ENCODE peak calls at places on chromosomes 5 and 9, in six cellular contexts. E is tibial nerve; Z is HFF-Myc; H is suprapubic skin; F is CD8-positive, alpha-beta memory T cell; J is cardiac fibroblast. A is an unnamed sample.

GRCh38 chr5:60196382-60197113 is 303.0 kb upstream of the PDE4D start:
- DNase-seq in E (peak; percentile 14), Z (peak; percentile 94), H (no peak), F (no peak), J (peak; percentile 85), A (no peak)

GRCh38 chr5:132055808-132056609 is 4.4 kb upstream of the IL3 start:
- DNase-seq in E (no peak), Z (no peak), H (peak; percentile 72), F (peak; percentile 40), J (no peak), A (peak; percentile 27)

GRCh38 chr9:100455470-100455869 is 17.5 kb upstream of the TMEFF1 start:
- DNase-seq in E (no peak), Z (no peak), H (no peak), F (no peak), J (peak; percentile 36), A (no peak)

GRCh38 chr5:138874771-138875628 is at the start of gene LRRTM2:
- DNase-seq in E (no peak), Z (peak; percentile 77), H (no peak), F (no peak), J (peak; percentile 54), A (no peak)

GRCh38 chr5:180811623-180812119 is 9.1 kb upstream of the MGAT1 start:
- DNase-seq in E (no peak), Z (no peak), H (peak; percentile 61), F (no peak), J (no peak), A (no peak)

GRCh38 chr9:128675382-128675781 is 13.6 kb upstream of the SET start:
- DNase-seq in E (no peak), Z (no peak), H (no peak), F (no peak), J (no peak), A (no peak)

GRCh38 chr9:83257937-83258336 is 195.0 kb upstream of the RASEF start:
- DNase-seq in E (no peak), Z (no peak), H (no peak), F (no peak), J (no peak), A (no peak)

GRCh38 chr5:36403601-36404311 is 102.1 kb upstream of the RANBP3L start:
- DNase-seq in E (peak; percentile 79), Z (peak; percentile 60), H (peak; percentile 78), F (no peak), J (peak; percentile 81), A (peak; percentile 35)

GRCh38 chr9:128494108-128494742 is 10.3 kb upstream of the GLE1 start:
- DNase-seq in E (peak; percentile 62), Z (no peak), H (no peak), F (no peak), J (peak; percentile 64), A (peak; percentile 40)

GRCh38 chr9:14780251-14780650 is 57.7 kb upstream of the CER1 start:
- DNase-seq in E (no peak), Z (no peak), H (no peak), F (no peak), J (no peak), A (no peak)

GRCh38 chr9:21381752-21382339 is 3.4 kb downstream of the IFNA2 start:
- DNase-seq in E (no peak), Z (no peak), H (no peak), F (no peak), J (no peak), A (no peak)

GRCh38 chr9:93254806-93255519 is 71.0 kb downstream of the WNK2 start:
- DNase-seq in E (no peak), Z (no peak), H (peak; percentile 41), F (no peak), J (no peak), A (no peak)

GRCh38 chr5:44862808-44863207 is 54.1 kb downstream of the MRPS30 start:
- DNase-seq in E (no peak), Z (no peak), H (no peak), F (no peak), J (peak; percentile 5), A (no peak)

GRCh38 chr9:73079326-73079725 is 72.3 kb upstream of the ANXA1 start:
- DNase-seq in E (no peak), Z (no peak), H (no peak), F (no peak), J (no peak), A (no peak)

GRCh38 chr5:110019119-110019518 is 329.4 kb downstream of the MAN2A1 start:
- DNase-seq in E (no peak), Z (no peak), H (no peak), F (no peak), J (no peak), A (no peak)

GRCh38 chr9:11551106-11551505 is 938.3 kb upstream of the PTPRD start:
- DNase-seq in E (no peak), Z (no peak), H (no peak), F (no peak), J (no peak), A (no peak)

GRCh38 chr9:115359011-115359780 is 241.2 kb upstream of the TNC start:
- DNase-seq in E (no peak), Z (no peak), H (no peak), F (no peak), J (no peak), A (no peak)

GRCh38 chr5:79621056-79621455 is 8.8 kb downstream of the TENT2 start:
- DNase-seq in E (no peak), Z (no peak), H (no peak), F (no peak), J (peak; percentile 10), A (no peak)

DNA sequence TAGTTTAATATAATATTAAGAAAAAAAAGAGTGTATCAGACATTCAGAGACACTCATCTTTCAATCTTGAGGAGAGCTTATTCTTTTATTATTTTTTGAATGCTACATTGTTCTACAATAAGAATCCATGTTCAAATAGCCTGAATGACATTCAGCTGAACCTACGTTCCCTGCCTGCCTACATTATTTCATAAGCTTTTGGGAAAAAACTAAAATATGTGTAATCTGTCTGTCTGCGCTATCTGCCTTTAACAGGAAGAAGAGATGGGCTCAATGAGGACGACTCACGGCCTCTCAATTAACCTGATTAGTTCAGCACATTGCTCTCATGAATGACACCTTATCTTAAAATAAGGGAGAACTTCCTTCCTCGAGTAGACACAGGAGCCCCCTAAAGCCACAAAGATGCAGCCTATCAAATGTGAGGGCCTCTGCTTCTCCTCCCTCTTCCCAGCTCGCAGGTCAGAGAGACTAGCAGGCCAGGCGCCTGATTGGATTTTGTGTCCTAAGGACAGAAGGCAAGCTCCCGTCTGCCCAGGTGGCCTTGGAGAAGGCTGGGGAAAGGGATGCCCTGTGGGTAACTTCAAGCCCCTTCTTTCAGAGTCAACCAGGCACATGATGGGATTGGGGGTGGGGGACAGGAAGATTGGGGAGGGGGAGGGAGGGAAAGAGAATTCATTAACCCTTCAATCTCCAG is 37.7 kb downstream of the EBF1 start:
- DNase-seq in E (no peak), Z (no peak), H (no peak), F (no peak), J (no peak), A (no peak)
- H3K4me3 ChIP-seq in E (no peak overlapping the region), Z (no peak overlapping the region), H (peak overlapping the region; percentile 10), F (no peak overlapping the region), J (peak overlapping the region; percentile 1), A (no peak overlapping the region)

GRCh38 chr5:177363565-177363964 is 5.8 kb downstream of the RGS14 start:
- DNase-seq in E (no peak), Z (no peak), H (no peak), F (no peak), J (no peak), A (no peak)

GRCh38 chr5:177364159-177364962 is 6.6 kb downstream of the RGS14 start:
- DNase-seq in E (no peak), Z (no peak), H (no peak), F (no peak), J (peak; percentile 27), A (no peak)

GRCh38 chr5:177362102-177362868 is 4.6 kb downstream of the RGS14 start:
- DNase-seq in E (no peak), Z (no peak), H (no peak), F (no peak), J (no peak), A (peak; percentile 54)

GRCh38 chr5:177361418-177362101 is 3.8 kb downstream of the RGS14 start:
- DNase-seq in E (no peak), Z (no peak), H (no peak), F (no peak), J (no peak), A (no peak)

GRCh38 chr5:177362871-177363507 is 5.3 kb downstream of the RGS14 start:
- DNase-seq in E (peak; percentile 43), Z (peak; percentile 14), H (no peak), F (peak; percentile 70), J (peak; percentile 42), A (peak; percentile 57)
- H3K4me3 ChIP-seq in E (peak overlapping the region; percentile 14), Z (peak overlapping the region; percentile 29), H (peak overlapping the region; percentile 54), F (peak overlapping the region; percentile 47), J (peak overlapping the region; percentile 45), A (no peak overlapping the region)

GRCh38 chr5:34915856-34916192 is 313 bp downstream of the BRIX1 start:
- DNase-seq in E (no peak), Z (no peak), H (no peak), F (no peak), J (no peak), A (no peak)

GRCh38 chr5:34915139-34915855 is at the start of the genes BRIX1 and RAD1:
- DNase-seq in E (peak; percentile 91), Z (peak; percentile 87), H (peak; percentile 97), F (peak; percentile 89), J (peak; percentile 98), A (peak; percentile 97)

GRCh38 chr5:34916518-34916917 is 1.0 kb downstream of the BRIX1 start:
- DNase-seq in E (no peak), Z (no peak), H (no peak), F (no peak), J (no peak), A (no peak)

GRCh38 chr5:34919077-34919476 is 3.6 kb downstream of the BRIX1 start:
- DNase-seq in E (no peak), Z (no peak), H (no peak), F (no peak), J (no peak), A (no peak)

GRCh38 chr5:34918025-34918424 is 2.5 kb downstream of the BRIX1 start:
- DNase-seq in E (no peak), Z (no peak), H (no peak), F (no peak), J (no peak), A (no peak)
- H3K4me3 ChIP-seq in E (no peak overlapping the region), Z (peak overlapping the region; percentile 96), H (no peak overlapping the region), F (no peak overlapping the region), J (no peak overlapping the region), A (no peak overlapping the region)

GRCh38 chr5:42990892-42991291 is 49.2 kb downstream of the ANXA2R start:
- DNase-seq in E (no peak), Z (no peak), H (no peak), F (no peak), J (no peak), A (no peak)
- H3K4me3 ChIP-seq in E (no peak overlapping the region), Z (no peak overlapping the region), H (peak overlapping the region; percentile 58), F (peak overlapping the region; percentile 97), J (no peak overlapping the region), A (no peak overlapping the region)

GRCh38 chr5:97009212-97009898 is 73.5 kb downstream of the LNPEP start:
- DNase-seq in E (peak; percentile 28), Z (no peak), H (no peak), F (no peak), J (peak; percentile 44), A (no peak)
- H3K4me3 ChIP-seq in E (no peak overlapping the region), Z (no peak overlapping the region), H (no peak overlapping the region), F (no peak overlapping the region), J (no peak overlapping the region), A (no peak overlapping the region)

GRCh38 chr5:137498736-137499505 is at the start of gene SPOCK1:
- DNase-seq in E (peak; percentile 69), Z (no peak), H (peak; percentile 80), F (peak; percentile 34), J (peak; percentile 86), A (peak; percentile 46)
- H3K4me3 ChIP-seq in E (peak within 1 kb of the TSS; percentile 42), Z (peak within 1 kb of the TSS; percentile 58), H (peak within 1 kb of the TSS; percentile 52), F (no peak within 1 kb of the TSS), J (peak within 1 kb of the TSS; percentile 81), A (no peak within 1 kb of the TSS)

GRCh38 chr5:3034881-3035280 is 283.4 kb upstream of the IRX2 start:
- DNase-seq in E (no peak), Z (no peak), H (no peak), F (no peak), J (no peak), A (no peak)
- H3K4me3 ChIP-seq in E (no peak overlapping the region), Z (no peak overlapping the region), H (no peak overlapping the region), F (no peak overlapping the region), J (no peak overlapping the region), A (no peak overlapping the region)

A was measured in lung.